ENCODE peak calls at places on chromosomes 5 and 9, in eight cellular contexts. O, X, E, W, C, Q, D and A are unnamed samples.

GRCh38 chr5:114657342-114658130 is 295.7 kb downstream of the KCNN2 start:
- DNase-seq in O (no peak), X (no peak), E (no peak), W (no peak), C (no peak), Q (no peak), D (no peak), A (no peak)

GRCh38 chr9:131776473-131776872 is 36.6 kb upstream of the RAPGEF1 start:
- DNase-seq in O (peak; percentile 31), X (no peak), E (no peak), W (peak; percentile 32), C (peak; percentile 45), Q (no peak), D (no peak), A (no peak)

GRCh38 chr5:52520171-52520570 is 267.5 kb upstream of the ITGA1 start:
- DNase-seq in O (no peak), X (no peak), E (no peak), W (no peak), C (no peak), Q (no peak), D (no peak), A (no peak)

GRCh38 chr5:83007755-83008154 is 69.4 kb downstream of the TMEM167A start:
- DNase-seq in O (no peak), X (no peak), E (no peak), W (no peak), C (no peak), Q (no peak), D (no peak), A (no peak)

GRCh38 chr5:31161772-31162171 is 31.7 kb upstream of the CDH6 start:
- DNase-seq in O (peak; percentile 14), X (no peak), E (no peak), W (peak; percentile 23), C (no peak), Q (no peak), D (no peak), A (no peak)

GRCh38 chr9:126861707-126862460 is 1.4 kb downstream of the ZBTB34 start:
- DNase-seq in O (no peak), X (peak; percentile 24), E (no peak), W (no peak), C (no peak), Q (no peak), D (no peak), A (no peak)

GRCh38 chr5:96691503-96692303 is 29.5 kb downstream of the CAST start:
- DNase-seq in O (no peak), X (no peak), E (no peak), W (peak; percentile 42), C (no peak), Q (no peak), D (no peak), A (no peak)

GRCh38 chr9:85137606-85138150 is 468.1 kb downstream of the NTRK2 start:
- DNase-seq in O (no peak), X (no peak), E (no peak), W (no peak), C (no peak), Q (no peak), D (no peak), A (no peak)

GRCh38 chr9:1273859-1274258 is 223.7 kb downstream of the DMRT2 start:
- DNase-seq in O (no peak), X (no peak), E (no peak), W (no peak), C (no peak), Q (no peak), D (no peak), A (no peak)

GRCh38 chr5:75681125-75681830 is 36.0 kb downstream of the POC5 start:
- DNase-seq in O (peak; percentile 19), X (no peak), E (no peak), W (peak; percentile 28), C (no peak), Q (no peak), D (no peak), A (no peak)

GRCh38 chr9:131395027-131395744 is 1.3 kb downstream of the PRRC2B start:
- DNase-seq in O (no peak), X (peak; percentile 73), E (peak; percentile 69), W (no peak), C (no peak), Q (no peak), D (peak; percentile 26), A (no peak)

GRCh38 chr5:6525910-6526309 is 77.3 kb downstream of the UBE2QL1 start:
- DNase-seq in O (peak; percentile 38), X (no peak), E (peak; percentile 54), W (peak; percentile 21), C (no peak), Q (no peak), D (no peak), A (no peak)

GRCh38 chr9:649128-650074 is 192.1 kb upstream of the DMRT1 start:
- DNase-seq in O (no peak), X (no peak), E (no peak), W (no peak), C (no peak), Q (no peak), D (no peak), A (no peak)

GRCh38 chr9:4620046-4620765 is 41.9 kb upstream of the PLPP6 start:
- DNase-seq in O (no peak), X (no peak), E (no peak), W (no peak), C (no peak), Q (no peak), D (no peak), A (no peak)

GRCh38 chr5:175746851-175747250 is 89.0 kb downstream of the HRH2 start:
- DNase-seq in O (peak; percentile 60), X (no peak), E (no peak), W (no peak), C (no peak), Q (no peak), D (no peak), A (no peak)

DNA sequence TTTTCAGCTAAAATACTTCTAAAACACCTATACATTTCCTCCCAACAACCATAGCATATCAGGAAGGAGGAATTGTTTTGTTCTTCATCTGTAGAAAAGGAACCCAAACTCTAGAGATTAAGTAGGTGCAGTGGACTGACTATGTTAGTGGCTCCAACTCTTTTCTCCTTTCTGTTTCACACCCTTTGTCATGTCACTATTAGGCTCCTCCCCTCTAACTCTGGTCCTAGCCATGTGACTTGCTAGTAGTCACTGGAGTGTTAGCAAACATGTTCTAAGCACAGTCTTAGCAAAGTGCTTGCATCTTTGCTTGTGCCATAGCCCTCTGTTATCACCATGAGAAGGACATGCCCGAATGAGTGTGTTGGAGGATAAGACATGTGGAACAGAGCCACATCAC is 55.3 kb upstream of the PPP3R2 start:
- DNase-seq in O (no peak), X (no peak), E (no peak), W (no peak), C (no peak), Q (no peak), D (no peak), A (no peak)
- TF ChIP-seq POLR2A in O (no peak), X (no peak), E (no peak), W (no peak), C (no peak), Q (no peak), D (no peak), A (no peak)

GRCh38 chr5:107704686-107705389 is 34.1 kb upstream of the EFNA5 start:
- DNase-seq in O (no peak), X (no peak), E (no peak), W (no peak), C (no peak), Q (no peak), D (no peak), A (no peak)
- TF ChIP-seq EP300 in O (no peak), X (no peak), E (no peak), W (no peak), C (no peak), Q (no peak), D (no peak), A (no peak)

DNA sequence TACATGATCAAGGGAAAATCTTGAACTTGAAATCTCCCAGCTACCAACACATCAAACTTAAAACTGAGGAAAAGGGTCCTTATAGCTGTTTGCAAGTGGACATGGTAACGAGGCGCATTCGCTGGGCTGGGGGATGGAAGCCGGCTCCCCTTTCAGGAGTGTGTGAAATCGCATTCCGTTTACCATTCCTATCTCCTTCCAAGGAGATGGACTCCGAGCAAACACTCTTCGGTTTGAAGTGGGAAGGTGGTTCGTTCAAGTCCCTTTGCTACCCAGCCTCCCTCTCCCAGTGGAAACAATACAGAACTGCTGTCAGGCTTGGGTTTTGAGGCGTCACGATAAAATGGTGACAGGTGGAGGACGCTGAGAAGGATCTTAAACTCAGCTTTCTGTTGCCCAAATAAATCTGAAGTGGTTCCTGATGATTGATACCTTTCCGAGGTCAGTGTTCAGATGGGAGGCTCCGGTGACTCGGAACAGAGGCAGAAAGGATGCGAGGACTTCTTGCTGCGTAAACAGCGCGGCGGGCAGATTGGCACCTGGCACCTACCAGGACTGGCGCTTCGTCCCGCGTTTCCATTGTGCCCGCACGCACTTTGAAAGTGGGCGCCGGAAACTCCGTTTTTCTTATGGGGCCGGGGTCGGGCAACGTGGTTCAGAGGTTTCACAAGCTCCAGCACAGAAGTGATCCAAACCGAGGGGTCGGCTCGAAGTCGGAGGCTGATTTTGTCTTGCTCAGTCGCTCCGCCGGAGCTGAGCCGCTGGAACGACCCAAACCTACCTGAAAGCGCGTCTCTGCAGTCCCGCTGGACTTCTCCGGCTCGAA is 7.0 kb downstream of the MSX2 start:
- DNase-seq in O (no peak), X (no peak), E (no peak), W (no peak), C (no peak), Q (no peak), D (no peak), A (no peak)
- H3K27ac ChIP-seq in O (no peak overlapping the region), X (no peak overlapping the region), E (no peak overlapping the region), W (no peak overlapping the region), C (no peak overlapping the region), Q (no peak overlapping the region), D (no peak overlapping the region), A (no peak overlapping the region)

GRCh38 chr5:168308976-168309598 is 17.6 kb downstream of the WWC1 start:
- DNase-seq in O (no peak), X (no peak), E (no peak), W (peak; percentile 81), C (no peak), Q (no peak), D (no peak), A (no peak)
- TF ChIP-seq POLR2A in O (no peak), X (no peak), E (no peak), W (no peak), C (no peak), Q (no peak), D (no peak), A (no peak)